ENCODE peak calls at places on chromosomes 6 and 20, in seven cellular contexts. B is kidney tubule cell, N is type B pancreatic cell, D is AG09309, A is dorsolateral prefrontal cortex, M is LHCN-M2, Y is NCI-H1092 treated with DMSO at 0.1 percent for 48 hours. Z is an unnamed sample.

GRCh38 chr6:161439093-161439492 is 165.2 kb upstream of the AGPAT4 start:
- DNase-seq in B (peak), Y (peak), D (peak), N (no peak), M (peak), A (peak), Z (no peak)

GRCh38 chr6:142236686-142237085 is 65.1 kb upstream of the ADGRG6 start:
- DNase-seq in Y (no peak), B (no peak), M (no peak), N (no peak), A (no peak), D (no peak), Z (no peak)

GRCh38 chr6:158894192-158894591 is 75.0 kb upstream of the EZR start:
- DNase-seq in B (peak), Y (no peak), A (no peak), N (no peak), M (peak), D (peak), Z (no peak)

GRCh38 chr6:147986891-147987290 is 355.7 kb upstream of the SASH1 start:
- DNase-seq in D (no peak), Y (no peak), N (no peak), B (no peak), M (no peak), A (no peak), Z (no peak)

GRCh38 chr6:3913077-3913957 is 64.1 kb downstream of the FAM50B start:
- DNase-seq in A (no peak), Y (peak), N (no peak), D (peak), M (peak), B (peak), Z (peak)

GRCh38 chr6:150491796-150492142 is 107.9 kb upstream of the PLEKHG1 start:
- DNase-seq in M (no peak), B (no peak), N (no peak), A (no peak), Y (no peak), D (no peak), Z (no peak)

GRCh38 chr20:1491281-1491840 is at the start of gene SIRPB2:
- DNase-seq in N (no peak), A (no peak), M (no peak), B (no peak), D (no peak), Y (no peak), Z (no peak)

GRCh38 chr20:47412073-47412472 is 55.6 kb upstream of the ZMYND8 start:
- DNase-seq in B (no peak), A (no peak), D (no peak), N (no peak), M (no peak), Y (no peak), Z (no peak)

GRCh38 chr6:43282636-43283513 is 15.2 kb upstream of the SLC22A7 start:
- DNase-seq in D (no peak), Y (no peak), M (no peak), B (no peak), N (no peak), A (no peak), Z (no peak)

GRCh38 chr6:101402618-101403002 is 9.1 kb downstream of the GRIK2 start:
- DNase-seq in B (no peak), D (no peak), M (peak), Y (no peak), N (no peak), A (peak), Z (no peak)

GRCh38 chr6:40362859-40363258 is 224.3 kb downstream of the LRFN2 start:
- DNase-seq in D (no peak), A (no peak), Y (no peak), B (no peak), N (no peak), M (no peak), Z (no peak)

GRCh38 chr6:79057746-79058145 is 20.3 kb downstream of the PHIP start:
- DNase-seq in M (no peak), Y (no peak), B (no peak), D (no peak), A (no peak), N (no peak), Z (no peak)